ENCODE peak calls at places on chromosome 9, in eight cellular contexts. Z is cardiac muscle cell, Y is NCI-H2171, X is anterior cingulate cortex, P is AG09319, Q is SK-N-SH, O is NCI-H2081, R is GM12892. A is an unnamed sample.

GRCh38 chr9:136721339-136722092 is 9.1 kb downstream of the DIPK1B start:
- DNase-seq in Y (no peak), R (no peak), Q (no peak), O (no peak), Z (no peak), P (no peak), X (no peak), A (no peak)

GRCh38 chr9:89850153-89850552 is 245.3 kb downstream of the GADD45G start:
- DNase-seq in O (no peak), P (no peak), Z (no peak), Y (no peak), Q (no peak), R (no peak), X (no peak), A (no peak)

GRCh38 chr9:98807070-98807810 is at the start of gene GALNT12:
- DNase-seq in R (no peak), Z (peak), Y (peak), Q (peak), X (peak), O (peak), P (no peak), A (peak)

GRCh38 chr9:86241216-86241615 is 18.2 kb downstream of the C9orf153 start:
- DNase-seq in Z (no peak), Y (no peak), O (no peak), R (no peak), P (no peak), Q (no peak), X (no peak), A (no peak)

GRCh38 chr9:129559506-129559881 is 61.4 kb downstream of the C9orf50 start:
- DNase-seq in P (no peak), X (no peak), O (no peak), Y (no peak), Z (no peak), R (no peak), Q (no peak), A (no peak)

GRCh38 chr9:32581512-32582143 is 8.7 kb upstream of the NDUFB6 start:
- DNase-seq in O (peak), Y (no peak), R (no peak), X (no peak), P (peak), Q (peak), Z (peak), A (peak)

GRCh38 chr9:35370241-35370640 is 119.7 kb upstream of the RUSC2 start:
- DNase-seq in R (no peak), Y (no peak), O (no peak), P (no peak), Z (no peak), X (no peak), Q (no peak), A (no peak)

GRCh38 chr9:123176230-123176629 is 92.2 kb downstream of the STRBP start:
- DNase-seq in O (no peak), Q (no peak), X (no peak), R (no peak), P (no peak), Y (no peak), Z (no peak), A (no peak)

GRCh38 chr9:133658442-133659431 is 22.6 kb downstream of the DBH start:
- DNase-seq in X (no peak), R (no peak), Z (peak), O (peak), Y (peak), Q (no peak), P (no peak), A (no peak)

A was measured in putamen.